ENCODE peak calls at places on chromosomes 13 and 19, in eight cellular contexts. Z is cardiac fibroblast; I is hepatocyte; X is mucosa of descending colon; A is fibroblast of mammary gland; O is tibial nerve; J is CD8-positive, alpha-beta T cell; L is AG09309. P is an unnamed sample.

GRCh38 chr13:41179593-41180250 is 14.6 kb downstream of the KBTBD7 start:
- DNase-seq in Z (peak; percentile 27), I (no peak), X (no peak), A (peak; percentile 87), O (no peak), J (no peak), L (no peak), P (peak; percentile 74)

GRCh38 chr19:51440846-51441409 is 17.3 kb downstream of the SIGLEC8 start:
- DNase-seq in Z (no peak), I (no peak), X (peak; percentile 55), A (peak; percentile 18), O (no peak), J (no peak), L (no peak), P (no peak)

GRCh38 chr13:100534147-100534818 is 54.3 kb downstream of the GGACT start:
- DNase-seq in Z (no peak), I (no peak), X (no peak), A (no peak), O (no peak), J (no peak), L (no peak), P (no peak)

GRCh38 chr13:110134801-110135200 is 172.2 kb downstream of the COL4A1 start:
- DNase-seq in Z (no peak), I (no peak), X (no peak), A (no peak), O (no peak), J (no peak), L (no peak), P (no peak)

GRCh38 chr13:67048084-67048792 is 181.9 kb downstream of the PCDH9 start:
- DNase-seq in Z (peak; percentile 93), I (peak; percentile 15), X (no peak), A (peak; percentile 45), O (no peak), J (no peak), L (no peak), P (peak; percentile 14)

GRCh38 chr13:103539265-103539664 is 473.0 kb upstream of the SLC10A2 start:
- DNase-seq in Z (no peak), I (peak; percentile 21), X (no peak), A (no peak), O (no peak), J (no peak), L (no peak), P (no peak)

GRCh38 chr13:37741536-37741935 is 128.0 kb downstream of the TRPC4 start:
- DNase-seq in Z (no peak), I (no peak), X (no peak), A (no peak), O (no peak), J (no peak), L (no peak), P (peak; percentile 57)

GRCh38 chr13:109779074-109779473 is 7.3 kb downstream of the IRS2 start:
- DNase-seq in Z (no peak), I (no peak), X (no peak), A (no peak), O (no peak), J (no peak), L (no peak), P (no peak)

GRCh38 chr13:109036091-109036490 is 406.7 kb downstream of the MYO16 start:
- DNase-seq in Z (no peak), I (no peak), X (no peak), A (peak; percentile 20), O (peak; percentile 5), J (no peak), L (no peak), P (no peak)

GRCh38 chr19:6126335-6126974 is 9.0 kb upstream of the ACSBG2 start:
- DNase-seq in Z (peak; percentile 77), I (peak; percentile 50), X (no peak), A (peak; percentile 69), O (no peak), J (no peak), L (no peak), P (peak; percentile 83)

GRCh38 chr13:24747248-24748151 is 16.5 kb upstream of the RNF17 start:
- DNase-seq in Z (peak; percentile 15), I (peak; percentile 40), X (no peak), A (no peak), O (no peak), J (no peak), L (no peak), P (peak; percentile 39)

GRCh38 chr19:5031231-5032100 is 62.6 kb downstream of the KDM4B start:
- DNase-seq in Z (peak; percentile 78), I (peak; percentile 89), X (peak; percentile 82), A (peak; percentile 73), O (peak; percentile 90), J (peak; percentile 70), L (no peak), P (peak; percentile 74)

GRCh38 chr13:45690636-45691035 is 11.5 kb upstream of the CBY2 start:
- DNase-seq in Z (no peak), I (no peak), X (no peak), A (no peak), O (no peak), J (no peak), L (no peak), P (peak; percentile 9)

GRCh38 chr13:20241593-20241992 is 9.5 kb upstream of the GJB6 start:
- DNase-seq in Z (no peak), I (no peak), X (no peak), A (no peak), O (no peak), J (no peak), L (no peak), P (peak; percentile 11)

GRCh38 chr19:19407640-19407933 is 2.1 kb downstream of the GATAD2A start:
- DNase-seq in Z (no peak), I (no peak), X (no peak), A (no peak), O (no peak), J (no peak), L (no peak), P (no peak)

GRCh38 chr19:44435441-44435840 is 12.8 kb downstream of the ZNF229 start:
- DNase-seq in Z (no peak), I (no peak), X (no peak), A (no peak), O (no peak), J (no peak), L (no peak), P (no peak)

DNA sequence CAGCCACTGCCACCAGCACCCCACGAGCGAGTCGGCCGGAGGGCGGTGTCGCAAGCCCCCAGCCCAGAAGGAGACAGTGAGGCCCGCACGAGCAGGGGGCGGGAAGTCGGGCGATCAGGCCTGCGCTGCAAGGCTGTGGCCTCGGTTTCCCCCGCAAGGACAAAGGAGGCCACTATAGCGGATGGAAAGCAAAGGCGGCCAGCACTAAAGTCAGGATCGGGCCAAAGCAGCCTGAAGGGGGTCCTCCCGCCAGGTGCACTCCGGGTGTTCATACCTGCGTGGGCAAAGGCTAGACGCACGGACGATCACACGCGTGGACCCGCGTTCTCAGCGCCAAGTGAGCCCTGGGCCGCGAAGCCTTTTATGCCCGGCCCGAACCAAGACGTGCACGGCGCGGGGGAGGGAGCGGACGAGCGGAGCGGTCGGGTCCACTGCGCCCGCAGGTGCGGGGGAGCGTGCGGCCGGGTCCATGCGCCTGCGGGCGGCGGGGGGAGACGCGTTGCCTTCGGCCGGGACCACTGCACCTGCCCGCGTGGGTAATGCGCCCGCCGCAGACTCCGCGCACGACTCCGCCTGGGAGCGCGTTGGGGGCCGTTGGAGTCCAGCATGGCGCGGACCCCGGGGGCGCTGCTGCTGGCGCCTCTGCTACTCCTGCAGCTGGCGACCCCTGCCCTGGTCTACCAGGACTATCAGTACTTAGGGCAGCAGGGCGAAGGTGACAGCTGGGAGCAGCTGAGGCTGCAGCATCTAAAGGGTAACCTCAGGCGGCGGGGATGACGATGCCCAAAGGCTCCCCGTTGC is at the start of the genes PRDX2 and THSD8:
- DNase-seq in Z (peak; percentile 85), I (peak; percentile 92), X (peak; percentile 90), A (peak; percentile 56), O (peak; percentile 47), J (peak; percentile 50), L (no peak), P (peak; percentile 80)
- TF ChIP-seq CTCF in Z (no peak), I (no peak), X (no peak), A (no peak), O (no peak), J (no peak), L (peak; percentile 4), P (no peak)

DNA sequence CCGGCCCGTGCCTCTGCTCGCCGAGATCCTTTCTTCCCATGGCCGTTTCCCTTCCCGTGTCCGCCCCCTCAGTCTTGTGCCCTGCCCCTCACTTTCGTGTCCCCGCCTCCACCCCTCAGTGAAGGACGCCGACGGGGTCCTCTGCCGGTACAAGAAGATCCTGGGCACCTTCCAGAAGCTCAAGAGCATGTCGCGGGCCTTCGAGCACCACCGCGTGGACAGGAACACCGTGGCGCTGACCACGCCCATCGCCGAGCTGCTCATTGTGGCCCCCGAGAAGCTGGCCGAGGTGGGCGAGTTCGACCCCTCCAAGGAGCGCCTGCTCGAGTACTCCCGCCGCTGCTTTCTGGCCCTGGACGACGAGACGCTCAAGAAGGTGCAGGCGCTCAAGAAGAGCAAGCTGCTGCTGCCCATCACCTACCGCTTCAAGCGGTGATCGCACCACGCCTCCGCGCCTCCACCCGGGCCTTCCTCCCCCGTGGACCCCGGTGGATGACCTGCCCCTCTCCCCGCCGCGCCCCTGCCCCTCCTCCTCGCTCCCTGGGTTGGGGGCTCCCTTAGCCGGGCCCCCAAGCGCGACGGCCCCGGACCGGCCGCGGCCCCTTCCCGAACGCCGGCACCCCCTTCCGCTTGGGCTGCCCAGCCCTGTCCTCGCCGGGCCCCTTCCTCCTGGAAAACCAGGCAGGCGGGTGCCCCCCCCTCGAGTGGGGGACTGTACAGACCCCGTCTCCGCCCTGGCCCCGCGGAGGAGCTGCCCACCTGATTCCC is 2.3 kb upstream of the U2AF2 start:
- DNase-seq in Z (no peak), I (no peak), X (peak; percentile 79), A (no peak), O (no peak), J (no peak), L (no peak), P (no peak)
- H3K4me3 ChIP-seq in Z (no peak overlapping the region), I (no peak overlapping the region), X (no peak overlapping the region), A (no peak overlapping the region), O (no peak overlapping the region), J (no peak overlapping the region), L (no peak overlapping the region), P (no peak overlapping the region)

DNA sequence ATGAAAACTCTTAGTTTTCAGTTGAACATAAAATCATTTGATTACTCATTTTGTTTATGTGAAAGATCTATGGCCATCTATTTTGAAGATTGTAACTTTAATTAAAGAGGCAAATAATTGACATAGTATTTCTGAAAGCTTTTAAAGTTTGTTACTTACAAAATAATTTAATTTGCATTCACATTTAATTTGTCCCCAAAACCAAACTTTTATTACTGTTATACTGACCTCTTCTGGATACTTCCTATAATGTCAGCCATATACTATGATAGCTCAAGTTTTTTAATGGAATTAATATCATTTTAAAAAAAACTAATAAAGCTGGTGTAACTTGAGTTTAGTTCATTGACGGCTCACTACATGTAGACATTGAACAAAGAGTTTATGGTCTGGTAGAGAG is 4.9 kb upstream of the SGCG start:
- DNase-seq in Z (peak; percentile 5), I (no peak), X (no peak), A (no peak), O (no peak), J (no peak), L (no peak), P (peak; percentile 10)
- TF ChIP-seq CTCF in Z (peak; percentile 27), I (peak; percentile 53), X (no peak), A (peak; percentile 44), O (no peak), J (no peak), L (peak; percentile 23), P (no peak)

DNA sequence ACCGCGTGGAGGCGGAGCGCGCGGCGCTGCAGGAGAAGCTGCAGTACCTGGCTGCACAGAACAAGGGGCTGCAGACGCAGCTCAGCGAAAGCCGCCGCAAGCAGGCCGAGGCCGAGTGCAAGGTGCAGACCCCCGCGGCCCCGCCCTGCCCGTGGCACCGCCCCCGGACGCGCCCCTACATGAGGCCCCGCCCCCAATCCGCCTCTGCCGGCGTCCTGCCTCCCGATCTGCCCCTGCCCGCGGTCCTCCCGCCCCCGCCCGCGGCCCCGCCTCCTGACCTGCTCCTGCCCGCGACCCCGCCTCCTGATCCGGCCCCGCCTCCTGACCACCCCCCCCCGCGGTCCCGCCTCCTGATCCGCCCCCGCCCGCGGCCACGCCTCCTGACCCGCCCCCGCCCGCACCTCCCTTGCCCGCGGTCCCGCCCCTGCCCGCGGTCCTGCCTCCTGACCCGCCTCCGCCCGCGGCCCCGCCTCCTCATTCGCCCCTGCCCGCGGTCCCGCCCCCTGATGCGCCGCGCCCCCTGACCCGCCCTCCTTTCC is 11.7 kb downstream of the PRR36 start:
- DNase-seq in Z (peak; percentile 75), I (peak; percentile 93), X (peak; percentile 87), A (peak; percentile 27), O (no peak), J (peak; percentile 45), L (no peak), P (peak; percentile 88)
- H3K4me3 ChIP-seq in Z (no peak overlapping the region), I (no peak overlapping the region), X (no peak overlapping the region), A (no peak overlapping the region), O (peak overlapping the region; percentile 24), J (peak overlapping the region; percentile 60), L (no peak overlapping the region), P (peak overlapping the region; percentile 29)

P was measured in epithelial cell of esophagus.